ENCODE peak calls at places on chromosomes 6 and 20, in six cellular contexts. X is lower leg skin; U is H54; B is heart right ventricle; L is CD8-positive, alpha-beta T cell; Y is activated CD8-positive, alpha-beta memory T cell treated with anti-CD3 and anti-CD28 coated beads for 1 hour. F is an unnamed sample.
A peak's percentile ranks its signal among the peaks of the same experiment; 100 is the strongest.

GRCh38 chr6:39610229-39610628 is 115.0 kb downstream of the KIF6 start:
- DNase-seq in X (no peak), U (no peak), B (no peak), L (no peak), Y (no peak), F (no peak)

GRCh38 chr6:127570739-127571389 is 6.1 kb upstream of the C6orf58 start:
- DNase-seq in X (no peak), U (no peak), B (no peak), L (no peak), Y (no peak), F (no peak)

GRCh38 chr6:69233195-69233524 is 563.6 kb downstream of the LMBRD1 start:
- DNase-seq in X (no peak), U (no peak), B (no peak), L (no peak), Y (no peak), F (no peak)

GRCh38 chr6:14452567-14453527 is 335.3 kb downstream of the CD83 start:
- DNase-seq in X (no peak), U (no peak), B (no peak), L (peak; percentile 21), Y (no peak), F (peak; percentile 19)

GRCh38 chr20:48584391-48585249 is 243.2 kb downstream of the PREX1 start:
- DNase-seq in X (peak; percentile 13), U (no peak), B (no peak), L (no peak), Y (no peak), F (no peak)

GRCh38 chr20:9075264-9076095 is 6.6 kb downstream of the PLCB4 start:
- DNase-seq in X (no peak), U (no peak), B (no peak), L (no peak), Y (no peak), F (no peak)

GRCh38 chr6:128580224-128581110 is 60.1 kb upstream of the PTPRK start:
- DNase-seq in X (no peak), U (no peak), B (no peak), L (no peak), Y (no peak), F (no peak)

GRCh38 chr6:43668151-43669028 is 19.2 kb downstream of the MRPS18A start:
- DNase-seq in X (peak; percentile 88), U (peak; percentile 74), B (peak; percentile 57), L (peak; percentile 14), Y (no peak), F (peak; percentile 14)

GRCh38 chr6:79048611-79049010 is 29.4 kb downstream of the PHIP start:
- DNase-seq in X (no peak), U (peak; percentile 2), B (no peak), L (no peak), Y (no peak), F (no peak)

GRCh38 chr6:16840291-16840690 is 79.0 kb upstream of the ATXN1 start:
- DNase-seq in X (no peak), U (no peak), B (no peak), L (no peak), Y (no peak), F (no peak)

GRCh38 chr6:21402368-21402767 is 191.2 kb upstream of the SOX4 start:
- DNase-seq in X (no peak), U (peak; percentile 17), B (no peak), L (no peak), Y (no peak), F (no peak)

GRCh38 chr20:871436-871835 is 37.9 kb downstream of the FAM110A start:
- DNase-seq in X (no peak), U (no peak), B (no peak), L (no peak), Y (no peak), F (no peak)

GRCh38 chr6:166820070-166820469 is 136.3 kb downstream of the RNASET2 start:
- DNase-seq in X (no peak), U (no peak), B (no peak), L (no peak), Y (no peak), F (no peak)

GRCh38 chr6:44034931-44035345 is 92.3 kb downstream of the MRPL14 start:
- DNase-seq in X (peak; percentile 72), U (no peak), B (no peak), L (no peak), Y (no peak), F (no peak)

GRCh38 chr20:37575884-37576283 is 48.2 kb upstream of the BLCAP start:
- DNase-seq in X (peak; percentile 48), U (no peak), B (no peak), L (no peak), Y (no peak), F (no peak)

GRCh38 chr6:168301648-168302398 is 17.8 kb downstream of the DACT2 start:
- DNase-seq in X (no peak), U (no peak), B (no peak), L (no peak), Y (no peak), F (no peak)

GRCh38 chr6:107075951-107076381 is 39.3 kb downstream of the BEND3 start:
- DNase-seq in X (no peak), U (no peak), B (no peak), L (no peak), Y (no peak), F (no peak)

GRCh38 chr6:89970609-89971337 is 76.5 kb downstream of the GJA10 start:
- DNase-seq in X (no peak), U (no peak), B (peak; percentile 48), L (no peak), Y (no peak), F (no peak)

GRCh38 chr20:53876956-53877355 is 193.4 kb downstream of the BCAS1 start:
- DNase-seq in X (peak; percentile 54), U (no peak), B (no peak), L (no peak), Y (no peak), F (no peak)

GRCh38 chr20:37992802-37993538 is 40.3 kb downstream of the TTI1 start:
- DNase-seq in X (no peak), U (peak; percentile 34), B (peak; percentile 72), L (no peak), Y (no peak), F (no peak)

GRCh38 chr6:91127752-91128151 is 540.9 kb upstream of the MAP3K7 start:
- DNase-seq in X (no peak), U (no peak), B (no peak), L (no peak), Y (no peak), F (no peak)

GRCh38 chr20:44714701-44715494 is at the start of gene CCN5:
- DNase-seq in X (peak; percentile 97), U (peak; percentile 79), B (peak; percentile 87), L (no peak), Y (no peak), F (no peak)

GRCh38 chr20:536426-537012 is 7.1 kb downstream of the CSNK2A1 start:
- DNase-seq in X (no peak), U (no peak), B (no peak), L (no peak), Y (no peak), F (no peak)

GRCh38 chr6:106739387-106739786 is 110.0 kb downstream of the QRSL1 start:
- DNase-seq in X (peak; percentile 85), U (peak; percentile 53), B (peak; percentile 75), L (no peak), Y (no peak), F (no peak)

GRCh38 chr6:166553563-166554271 is 32.8 kb downstream of the RAMACL start:
- DNase-seq in X (peak; percentile 93), U (peak; percentile 35), B (peak; percentile 59), L (no peak), Y (no peak), F (no peak)

GRCh38 chr6:168517742-168518347 is 76.9 kb downstream of the SMOC2 start:
- DNase-seq in X (peak; percentile 71), U (no peak), B (no peak), L (no peak), Y (no peak), F (no peak)

GRCh38 chr6:19536838-19537237 is 300.3 kb upstream of the ID4 start:
- DNase-seq in X (no peak), U (no peak), B (no peak), L (no peak), Y (no peak), F (no peak)

GRCh38 chr6:28794175-28795002 is 129.4 kb downstream of the TRIM27 start:
- DNase-seq in X (no peak), U (no peak), B (no peak), L (no peak), Y (no peak), F (no peak)

GRCh38 chr6:170102038-170102437 is 188.8 kb downstream of the DLL1 start:
- DNase-seq in X (peak; percentile 34), U (no peak), B (peak; percentile 0), L (no peak), Y (no peak), F (no peak)

GRCh38 chr20:9022361-9022760 is 46.5 kb upstream of the PLCB4 start:
- DNase-seq in X (no peak), U (no peak), B (peak; percentile 23), L (no peak), Y (no peak), F (no peak)

GRCh38 chr6:31129130-31129529 is 8.9 kb upstream of the CDSN start:
- DNase-seq in X (no peak), U (no peak), B (no peak), L (no peak), Y (no peak), F (no peak)

GRCh38 chr6:120871416-120872261 is 462.6 kb downstream of the TBC1D32 start:
- DNase-seq in X (peak; percentile 76), U (no peak), B (no peak), L (no peak), Y (no peak), F (no peak)

GRCh38 chr6:22142931-22143330 is 153.9 kb downstream of the PRL start:
- DNase-seq in X (no peak), U (no peak), B (no peak), L (no peak), Y (no peak), F (no peak)

F was measured in activated T-cell treated with anti-CD3 and anti-CD28 coated beads for 4 hours.